ENCODE peak calls at places on chromosome 17, in ten cellular contexts. G is A549, A is hepatocyte, R is epithelial cell of esophagus, K is spleen, Y is cardiac muscle cell, V is foreskin fibroblast, B is H9, H is left ventricle myocardium inferior, J is esophagus squamous epithelium. N is an unnamed sample.

GRCh38 chr17:66276328-66276937 is 26.0 kb upstream of the PRKCA start:
- DNase-seq in G (peak), A (no peak), R (peak), K (no peak), Y (peak), V (peak), B (no peak), H (no peak), J (no peak), N (no peak)

GRCh38 chr17:40069751-40070643 is 7.2 kb downstream of the THRA start:
- DNase-seq in G (peak), A (peak), R (no peak), K (no peak), Y (peak), V (peak), B (peak), H (no peak), J (no peak), N (no peak)

GRCh38 chr17:330993-331701 is 21.5 kb downstream of the RPH3AL start:
- DNase-seq in G (no peak), A (no peak), R (no peak), K (peak), Y (peak), V (no peak), B (peak), H (peak), J (no peak), N (peak)

GRCh38 chr17:61393550-61393903 is 6.1 kb upstream of the TBX2 start:
- DNase-seq in G (no peak), A (no peak), R (peak), K (no peak), Y (no peak), V (peak), B (peak), H (no peak), J (no peak), N (no peak)

GRCh38 chr17:41311111-41311510 is 2.0 kb upstream of the KRTAP16-1 start:
- DNase-seq in G (no peak), A (no peak), R (no peak), K (no peak), Y (no peak), V (no peak), B (no peak), H (no peak), J (no peak), N (no peak)

GRCh38 chr17:57880086-57880456 is 30.2 kb upstream of the MRPS23 start:
- DNase-seq in G (no peak), A (no peak), R (peak), K (no peak), Y (no peak), V (no peak), B (no peak), H (no peak), J (no peak), N (no peak)

GRCh38 chr17:35521150-35521549 is 16.3 kb downstream of the SLFN12L start:
- DNase-seq in G (no peak), A (no peak), R (no peak), K (no peak), Y (no peak), V (no peak), B (no peak), H (no peak), J (no peak), N (no peak)

GRCh38 chr17:41689497-41690299 is 1.0 kb downstream of the EIF1 start:
- DNase-seq in G (no peak), A (peak), R (peak), K (no peak), Y (peak), V (peak), B (no peak), H (no peak), J (no peak), N (no peak)

GRCh38 chr17:34337701-34338100 is 18.5 kb downstream of the CCL8 start:
- DNase-seq in G (no peak), A (no peak), R (no peak), K (no peak), Y (no peak), V (no peak), B (no peak), H (no peak), J (no peak), N (no peak)

GRCh38 chr17:41681776-41682175 is 6.9 kb upstream of the EIF1 start:
- DNase-seq in G (no peak), A (no peak), R (no peak), K (no peak), Y (no peak), V (no peak), B (no peak), H (no peak), J (no peak), N (no peak)

GRCh38 chr17:8674344-8675305 is 44.1 kb upstream of the MYH10 start:
- DNase-seq in G (no peak), A (no peak), R (no peak), K (no peak), Y (peak), V (peak), B (peak), H (peak), J (no peak), N (no peak)

GRCh38 chr17:48093341-48094045 is 7.8 kb downstream of the CBX1 start:
- DNase-seq in G (no peak), A (no peak), R (peak), K (peak), Y (no peak), V (no peak), B (no peak), H (no peak), J (no peak), N (peak)

GRCh38 chr17:44865921-44866320 is 18.2 kb downstream of the HIGD1B start:
- DNase-seq in G (no peak), A (no peak), R (no peak), K (no peak), Y (no peak), V (peak), B (no peak), H (no peak), J (no peak), N (no peak)

GRCh38 chr17:7993972-7994589 is 8.3 kb upstream of the GUCY2D start:
- DNase-seq in G (no peak), A (no peak), R (no peak), K (no peak), Y (no peak), V (no peak), B (no peak), H (no peak), J (no peak), N (no peak)

GRCh38 chr17:33328129-33328528 is 35.0 kb upstream of the ASIC2 start:
- DNase-seq in G (no peak), A (peak), R (peak), K (no peak), Y (peak), V (peak), B (peak), H (no peak), J (no peak), N (no peak)

GRCh38 chr17:42342242-42343008 is 45.8 kb downstream of the STAT3 start:
- DNase-seq in G (no peak), A (no peak), R (no peak), K (no peak), Y (no peak), V (peak), B (no peak), H (no peak), J (no peak), N (no peak)

GRCh38 chr17:2563061-2563460 is 30.4 kb upstream of the PAFAH1B1 start:
- DNase-seq in G (no peak), A (no peak), R (peak), K (no peak), Y (no peak), V (no peak), B (no peak), H (no peak), J (no peak), N (no peak)

GRCh38 chr17:37358098-37358829 is 17.5 kb upstream of the C17orf78 start:
- DNase-seq in G (peak), A (peak), R (peak), K (peak), Y (peak), V (peak), B (peak), H (peak), J (no peak), N (no peak)

GRCh38 chr17:27776882-27777624 is 23.3 kb downstream of the NOS2 start:
- DNase-seq in G (no peak), A (no peak), R (peak), K (no peak), Y (no peak), V (no peak), B (no peak), H (no peak), J (no peak), N (no peak)

GRCh38 chr17:7884581-7885356 is 3.8 kb upstream of the CHD3 start:
- DNase-seq in G (no peak), A (peak), R (no peak), K (peak), Y (peak), V (peak), B (peak), H (no peak), J (no peak), N (no peak)

GRCh38 chr17:49567871-49568694 is 7.6 kb upstream of the NXPH3 start:
- DNase-seq in G (peak), A (peak), R (peak), K (peak), Y (peak), V (peak), B (peak), H (peak), J (peak), N (peak)

GRCh38 chr17:75643033-75644017 is 10.1 kb downstream of the SMIM5 start:
- DNase-seq in G (no peak), A (no peak), R (peak), K (peak), Y (no peak), V (no peak), B (peak), H (no peak), J (no peak), N (no peak)

GRCh38 chr17:62597920-62598319 is 29.6 kb upstream of the MRC2 start:
- DNase-seq in G (no peak), A (peak), R (peak), K (no peak), Y (peak), V (peak), B (no peak), H (no peak), J (no peak), N (no peak)

GRCh38 chr17:78163881-78164747 is 4.3 kb upstream of the SYNGR2 start:
- DNase-seq in G (no peak), A (no peak), R (no peak), K (no peak), Y (no peak), V (no peak), B (no peak), H (no peak), J (no peak), N (no peak)

GRCh38 chr17:67151717-67152116 is 93.3 kb downstream of the HELZ start:
- DNase-seq in G (peak), A (no peak), R (peak), K (no peak), Y (peak), V (peak), B (no peak), H (no peak), J (no peak), N (no peak)

GRCh38 chr17:13560935-13561334 is 40.8 kb downstream of the HS3ST3A1 start:
- DNase-seq in G (no peak), A (no peak), R (no peak), K (no peak), Y (no peak), V (no peak), B (no peak), H (no peak), J (no peak), N (no peak)
- TF ChIP-seq CTCF in G (no peak), A (no peak), R (no peak), K (no peak), Y (no peak), V (no peak), B (no peak), H (no peak), J (no peak), N (no peak)

GRCh38 chr17:31134526-31134925 is 39.7 kb downstream of the NF1 start:
- DNase-seq in G (no peak), A (no peak), R (no peak), K (no peak), Y (no peak), V (peak), B (no peak), H (no peak), J (no peak), N (no peak)
- TF ChIP-seq CTCF in G (no peak), A (no peak), R (no peak), K (no peak), Y (no peak), V (no peak), B (no peak), H (no peak), J (no peak), N (no peak)

GRCh38 chr17:76924345-76925332 is 56.4 kb downstream of the MGAT5B start:
- DNase-seq in G (no peak), A (no peak), R (no peak), K (no peak), Y (no peak), V (no peak), B (no peak), H (no peak), J (no peak), N (no peak)
- TF ChIP-seq CTCF in G (no peak), A (no peak), R (no peak), K (no peak), Y (no peak), V (no peak), B (no peak), H (no peak), J (no peak), N (no peak)

GRCh38 chr17:16352838-16353701 is at the start of gene CENPV:
- DNase-seq in G (peak), A (peak), R (peak), K (peak), Y (peak), V (peak), B (peak), H (peak), J (no peak), N (peak)
- TF ChIP-seq CTCF in G (peak), A (no peak), R (no peak), K (no peak), Y (no peak), V (no peak), B (no peak), H (peak), J (no peak), N (peak)

GRCh38 chr17:64641499-64641898 is 20.6 kb downstream of the SMURF2 start:
- DNase-seq in G (peak), A (peak), R (peak), K (no peak), Y (peak), V (peak), B (no peak), H (no peak), J (no peak), N (no peak)
- TF ChIP-seq CTCF in G (no peak), A (no peak), R (no peak), K (no peak), Y (no peak), V (no peak), B (no peak), H (no peak), J (no peak), N (no peak)

DNA sequence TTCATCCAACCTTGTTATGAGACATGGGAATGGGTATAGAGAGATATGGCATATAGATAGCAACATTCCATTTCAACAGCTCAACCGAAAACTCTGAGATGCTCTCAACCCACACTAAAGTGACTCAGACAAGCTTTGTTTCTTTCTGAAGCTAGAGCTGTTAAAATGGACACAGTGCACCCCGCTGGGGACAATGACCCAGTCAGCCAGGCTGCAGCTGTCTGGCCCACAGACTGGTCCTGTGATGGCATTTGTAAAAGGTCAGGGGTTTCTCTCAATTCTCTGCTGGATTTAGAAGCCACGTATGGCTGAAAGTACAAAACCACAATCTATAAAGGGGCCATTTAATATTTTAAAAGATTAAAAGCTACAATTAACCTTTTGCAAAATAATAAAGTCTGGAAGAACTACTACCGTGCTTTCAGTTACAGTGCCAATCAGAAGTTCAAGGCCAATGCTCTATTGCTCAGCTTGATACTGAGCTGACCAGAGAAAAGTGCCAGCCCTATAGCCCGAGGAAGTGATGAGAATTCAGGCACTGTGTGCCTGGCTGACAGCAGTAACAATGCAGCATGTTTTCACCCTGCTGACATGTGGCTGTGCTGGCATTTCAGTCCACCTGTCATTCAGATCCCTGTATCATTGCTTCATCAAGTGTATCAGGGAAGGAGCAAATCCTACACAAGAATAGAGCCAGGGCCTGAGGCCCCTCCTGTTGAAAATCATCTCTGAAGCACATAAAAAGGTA is 60.2 kb downstream of the TEX2 start:
- DNase-seq in G (no peak), A (no peak), R (peak), K (no peak), Y (peak), V (peak), B (no peak), H (no peak), J (no peak), N (no peak)
- TF ChIP-seq CTCF in G (no peak), A (no peak), R (no peak), K (no peak), Y (no peak), V (no peak), B (no peak), H (no peak), J (no peak), N (peak)

GRCh38 chr17:81556863-81557262 is 4.7 kb upstream of the FAAP100 start:
- DNase-seq in G (no peak), A (no peak), R (no peak), K (no peak), Y (no peak), V (no peak), B (no peak), H (no peak), J (no peak), N (no peak)

GRCh38 chr17:81558115-81558468 is 5.9 kb upstream of the FAAP100 start:
- DNase-seq in G (no peak), A (no peak), R (no peak), K (no peak), Y (no peak), V (no peak), B (no peak), H (no peak), J (no peak), N (no peak)

GRCh38 chr17:81561494-81561885 is 9.3 kb upstream of the FAAP100 start:
- DNase-seq in G (no peak), A (no peak), R (peak), K (no peak), Y (no peak), V (peak), B (no peak), H (no peak), J (no peak), N (no peak)

GRCh38 chr17:81557276-81558114 is 5.3 kb upstream of the FAAP100 start:
- DNase-seq in G (no peak), A (no peak), R (no peak), K (no peak), Y (no peak), V (no peak), B (no peak), H (no peak), J (no peak), N (no peak)

DNA sequence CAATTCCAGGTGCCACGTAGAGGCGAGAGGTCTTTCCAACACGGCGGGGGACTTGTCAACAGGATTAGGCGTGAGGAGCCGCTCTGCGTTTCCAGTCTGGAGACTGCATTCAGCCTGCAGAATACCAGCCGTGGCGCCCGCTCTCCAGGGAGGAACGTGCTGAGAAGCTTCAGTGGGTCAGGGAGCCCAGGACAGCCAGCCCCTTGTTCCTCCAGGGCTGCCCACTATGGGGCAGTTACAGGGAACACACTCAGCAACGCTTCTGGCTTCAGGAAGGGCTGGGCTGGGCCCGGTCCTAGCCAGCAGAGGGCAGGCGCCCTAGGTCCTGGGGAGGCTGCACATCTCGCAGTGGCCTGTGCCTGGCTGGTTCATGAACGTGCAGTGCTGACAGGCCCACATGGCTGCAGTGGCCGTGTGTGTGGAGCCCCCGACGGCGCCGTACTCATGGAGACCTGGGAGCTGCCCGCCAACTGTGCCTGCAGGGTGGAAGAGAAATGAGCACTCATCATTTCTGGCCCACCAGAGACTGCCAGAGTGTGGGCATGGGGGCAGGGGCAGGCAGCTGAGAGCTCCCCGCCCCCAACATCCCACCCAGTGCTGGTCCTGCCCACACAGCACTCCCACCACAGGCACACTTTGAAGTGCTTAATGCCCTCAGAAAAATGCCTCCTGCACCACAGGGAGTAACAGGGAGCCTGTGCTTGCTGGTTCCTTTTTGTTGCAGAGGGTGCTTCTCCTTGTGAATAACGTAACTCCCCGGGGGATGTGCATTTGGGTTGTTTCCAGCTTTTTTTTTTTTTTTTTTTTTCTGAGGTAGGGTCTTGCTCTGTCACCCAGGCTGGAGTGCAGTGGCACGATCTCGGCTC is 7.0 kb upstream of the FAAP100 start:
- DNase-seq in G (peak), A (no peak), R (no peak), K (no peak), Y (no peak), V (peak), B (peak), H (peak), J (no peak), N (no peak)
- TF ChIP-seq CTCF in G (peak), A (no peak), R (no peak), K (no peak), Y (peak), V (peak), B (peak), H (peak), J (no peak), N (peak)